ENCODE peak calls at places on chromosome 14, in four cellular contexts. One of them, this sample, is unnamed. For H3K79me1, the result is how much of the 10 kb centered on the place peaks cover.

GRCh38 chr14:101008631-101009336 is 105.3 kb upstream of the RTL1 start:
- DNase-seq in mesenchymal stem cell: no peak
- DNase-seq in IMR-90: peak
- DNase-seq in H9: no peak
- DNase-seq in this sample: no peak

GRCh38 chr14:23362200-23362599 is 2.8 kb downstream of the EFS start:
- DNase-seq in mesenchymal stem cell: peak
- DNase-seq in H9: no peak
- DNase-seq in IMR-90: peak
- DNase-seq in this sample: no peak

GRCh38 chr14:70567791-70568190 is 32.7 kb downstream of the MED6 start:
- DNase-seq in mesenchymal stem cell: peak
- DNase-seq in H9: peak
- DNase-seq in IMR-90: peak
- DNase-seq in this sample: no peak

GRCh38 chr14:92690171-92691011 is 58.0 kb downstream of the LGMN start:
- DNase-seq in mesenchymal stem cell: peak
- DNase-seq in H9: peak
- DNase-seq in IMR-90: peak
- DNase-seq in this sample: no peak

GRCh38 chr14:54633076-54633475 is 66.1 kb downstream of the SAMD4A start:
- DNase-seq in mesenchymal stem cell: no peak
- DNase-seq in IMR-90: no peak
- DNase-seq in H9: no peak
- DNase-seq in this sample: no peak

GRCh38 chr14:100317897-100318808 is 5.0 kb upstream of the SLC25A47 start:
- DNase-seq in mesenchymal stem cell: peak
- DNase-seq in IMR-90: peak
- DNase-seq in H9: peak
- DNase-seq in this sample: no peak

GRCh38 chr14:85943187-85943586 is 413.2 kb downstream of the FLRT2 start:
- DNase-seq in H9: no peak
- DNase-seq in mesenchymal stem cell: no peak
- DNase-seq in IMR-90: no peak
- DNase-seq in this sample: no peak

GRCh38 chr14:75267141-75267601 is 11.5 kb upstream of the FOS start:
- DNase-seq in IMR-90: peak
- DNase-seq in H9: no peak
- DNase-seq in mesenchymal stem cell: peak
- DNase-seq in this sample: no peak

GRCh38 chr14:93219103-93219726 is 12.2 kb downstream of the UBR7 start:
- DNase-seq in mesenchymal stem cell: peak
- DNase-seq in H9: no peak
- DNase-seq in IMR-90: peak
- DNase-seq in this sample: peak

GRCh38 chr14:93047661-93048060 is 68.1 kb downstream of the ITPK1 start:
- DNase-seq in mesenchymal stem cell: no peak
- DNase-seq in IMR-90: no peak
- DNase-seq in H9: no peak
- DNase-seq in this sample: no peak

GRCh38 chr14:75229576-75229922 is 49.1 kb upstream of the FOS start:
- DNase-seq in mesenchymal stem cell: no peak
- DNase-seq in IMR-90: no peak
- DNase-seq in H9: no peak
- DNase-seq in this sample: no peak

GRCh38 chr14:51093371-51094281 is 1.3 kb downstream of the TRIM9 start:
- DNase-seq in IMR-90: no peak
- DNase-seq in H9: peak
- DNase-seq in mesenchymal stem cell: no peak
- DNase-seq in this sample: peak

GRCh38 chr14:53927171-53927570 is 29.5 kb downstream of the BMP4 start:
- DNase-seq in mesenchymal stem cell: peak
- DNase-seq in IMR-90: peak
- DNase-seq in H9: no peak
- DNase-seq in this sample: no peak

GRCh38 chr14:51354846-51355245 is 114.8 kb downstream of the TMX1 start:
- DNase-seq in H9: no peak
- DNase-seq in IMR-90: no peak
- DNase-seq in mesenchymal stem cell: no peak
- DNase-seq in this sample: no peak

GRCh38 chr14:21385170-21385904 is 1.5 kb upstream of the SUPT16H start:
- DNase-seq in mesenchymal stem cell: no peak
- DNase-seq in H9: no peak
- DNase-seq in IMR-90: no peak
- DNase-seq in this sample: no peak

GRCh38 chr14:92565040-92565717 is 51.6 kb downstream of the RIN3 start:
- DNase-seq in H9: no peak
- DNase-seq in mesenchymal stem cell: no peak
- DNase-seq in IMR-90: no peak
- DNase-seq in this sample: no peak

GRCh38 chr14:55438066-55438683 is 2.2 kb downstream of the TBPL2 start:
- DNase-seq in IMR-90: peak
- DNase-seq in H9: no peak
- DNase-seq in mesenchymal stem cell: peak
- DNase-seq in this sample: peak

GRCh38 chr14:61519735-61520134 is 175.6 kb upstream of the HIF1A start:
- DNase-seq in mesenchymal stem cell: no peak
- DNase-seq in IMR-90: no peak
- DNase-seq in H9: no peak
- DNase-seq in this sample: no peak

GRCh38 chr14:39432619-39433451 is 602 bp upstream of the FBXO33 start:
- DNase-seq in mesenchymal stem cell: peak
- DNase-seq in IMR-90: peak
- DNase-seq in H9: peak
- DNase-seq in this sample: peak
- H3K14ac ChIP-seq in mesenchymal stem cell: no peak
- H3K14ac ChIP-seq in IMR-90: peak
- H3K14ac ChIP-seq in H9: peak
- H3K14ac ChIP-seq in this sample: no peak

GRCh38 chr14:102578821-102579220 is 13.6 kb upstream of the RCOR1 start:
- DNase-seq in IMR-90: no peak
- DNase-seq in mesenchymal stem cell: no peak
- DNase-seq in H9: no peak
- DNase-seq in this sample: no peak
- H3K79me1 ChIP-seq in IMR-90: under half
- H3K79me1 ChIP-seq in mesenchymal stem cell: under half
- H3K79me1 ChIP-seq in H9: under half
- H3K79me1 ChIP-seq in this sample: under half

GRCh38 chr14:91509878-91510170 is 286 bp downstream of the PPP4R3A start:
- DNase-seq in mesenchymal stem cell: no peak
- DNase-seq in H9: no peak
- DNase-seq in IMR-90: no peak
- DNase-seq in this sample: no peak
- H3K14ac ChIP-seq in mesenchymal stem cell: peak
- H3K14ac ChIP-seq in H9: peak
- H3K14ac ChIP-seq in IMR-90: peak
- H3K14ac ChIP-seq in this sample: peak

GRCh38 chr14:68585690-68586089 is 207.2 kb downstream of the ZFP36L1 start:
- DNase-seq in mesenchymal stem cell: no peak
- DNase-seq in H9: no peak
- DNase-seq in IMR-90: peak
- DNase-seq in this sample: no peak

GRCh38 chr14:68580676-68581075 is 212.2 kb downstream of the ZFP36L1 start:
- DNase-seq in mesenchymal stem cell: no peak
- DNase-seq in IMR-90: no peak
- DNase-seq in H9: no peak
- DNase-seq in this sample: no peak

GRCh38 chr14:68580096-68580640 is 212.7 kb downstream of the ZFP36L1 start:
- DNase-seq in H9: no peak
- DNase-seq in mesenchymal stem cell: no peak
- DNase-seq in IMR-90: no peak
- DNase-seq in this sample: no peak

GRCh38 chr14:68583527-68584275 is 209.2 kb downstream of the ZFP36L1 start:
- DNase-seq in H9: no peak
- DNase-seq in mesenchymal stem cell: no peak
- DNase-seq in IMR-90: no peak
- DNase-seq in this sample: no peak

DNA sequence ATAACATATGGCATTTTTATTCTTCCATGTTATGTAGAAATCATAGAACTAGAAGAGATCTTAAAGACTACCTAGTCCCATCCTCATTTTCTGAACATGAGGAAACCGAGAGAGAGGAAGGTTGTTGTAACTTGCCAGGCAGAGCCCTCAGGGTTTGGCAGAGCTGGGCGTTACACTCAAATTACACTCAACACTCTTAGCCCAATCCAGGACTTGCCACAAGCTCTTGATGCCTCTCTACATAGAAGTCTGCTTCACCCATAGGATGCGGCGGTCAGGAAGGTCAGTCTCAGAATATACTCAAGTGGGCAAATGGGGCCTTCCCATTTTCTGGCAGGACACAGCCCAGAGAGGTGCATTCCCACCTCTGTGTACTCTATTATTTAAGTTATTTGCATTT is 208.1 kb downstream of the ZFP36L1 start:
- DNase-seq in IMR-90: no peak
- DNase-seq in mesenchymal stem cell: no peak
- DNase-seq in H9: no peak
- DNase-seq in this sample: no peak
- H3K79me1 ChIP-seq in IMR-90: under half
- H3K79me1 ChIP-seq in mesenchymal stem cell: under half
- H3K79me1 ChIP-seq in H9: under half
- H3K79me1 ChIP-seq in this sample: under half

DNA sequence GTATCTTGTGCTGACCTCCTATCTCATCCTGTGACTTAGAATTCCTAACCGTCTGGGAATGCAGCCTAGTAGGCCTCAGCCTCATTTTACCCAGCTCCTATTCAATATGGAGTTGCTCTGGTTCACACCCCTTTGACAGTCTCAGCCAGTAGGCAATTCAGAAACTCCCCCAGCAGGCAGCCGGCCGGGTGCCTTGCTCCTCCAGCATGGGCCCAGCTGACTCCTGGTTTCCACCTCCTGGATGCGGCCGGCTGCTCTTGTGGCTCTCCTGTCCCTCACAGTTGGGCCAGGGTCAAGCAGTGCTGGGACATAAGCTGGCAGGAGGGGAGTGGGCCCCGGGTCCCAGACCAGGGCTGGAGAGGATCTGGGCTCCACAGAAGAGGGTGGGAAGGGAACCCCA is 58.2 kb downstream of the LRRC74A start:
- DNase-seq in H9: no peak
- DNase-seq in IMR-90: no peak
- DNase-seq in mesenchymal stem cell: no peak
- DNase-seq in this sample: no peak
- H3K14ac ChIP-seq in H9: peak
- H3K14ac ChIP-seq in IMR-90: no peak
- H3K14ac ChIP-seq in mesenchymal stem cell: no peak
- H3K14ac ChIP-seq in this sample: peak

DNA sequence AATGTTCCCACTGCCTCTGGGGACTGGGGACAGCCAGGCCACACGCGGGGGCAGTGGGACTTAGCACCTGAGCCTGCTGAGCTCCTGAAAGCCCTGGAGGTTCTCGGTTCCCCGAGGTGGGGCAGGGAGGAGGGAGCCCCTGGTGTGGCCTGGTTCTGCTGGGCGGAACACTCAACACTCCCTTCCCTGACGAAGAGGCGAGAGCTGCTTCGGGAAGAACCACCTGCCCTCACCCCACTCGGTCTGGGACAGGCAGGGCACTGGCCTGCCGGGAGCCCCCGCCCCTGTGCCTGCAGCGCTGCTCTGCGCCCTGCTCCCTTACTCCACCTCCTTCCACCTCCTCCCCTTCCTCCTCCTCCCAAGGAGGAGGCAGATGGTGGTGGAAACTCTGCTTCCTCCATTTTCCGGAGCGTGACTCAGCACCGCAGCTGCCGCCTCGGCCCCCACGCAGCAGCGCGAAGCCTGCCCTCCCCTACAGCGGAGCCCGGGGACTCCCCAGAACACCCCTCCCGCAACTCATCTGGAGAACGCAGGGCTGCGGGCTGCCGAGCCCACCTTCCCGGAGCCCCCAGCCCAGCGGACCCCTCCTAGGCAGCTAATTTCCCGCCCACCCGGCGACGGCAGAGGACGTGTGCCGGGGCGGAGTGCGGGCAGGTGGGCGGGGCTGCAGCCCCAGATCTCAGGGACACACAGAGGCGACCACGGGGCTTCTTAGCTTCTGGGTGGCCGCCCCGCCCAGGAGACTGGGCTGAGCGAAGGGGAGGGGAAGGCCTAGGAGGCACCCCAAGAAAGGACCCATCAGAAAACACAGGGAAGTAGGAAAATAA is 11.7 kb upstream of the INF2 start:
- DNase-seq in IMR-90: peak
- DNase-seq in mesenchymal stem cell: peak
- DNase-seq in H9: peak
- DNase-seq in this sample: peak
- H3K79me1 ChIP-seq in IMR-90: under half
- H3K79me1 ChIP-seq in mesenchymal stem cell: under half
- H3K79me1 ChIP-seq in H9: under half
- H3K79me1 ChIP-seq in this sample: under half

This sample was measured in neuronal stem cell.